ENCODE peak calls at places on chromosomes 16 and 17, in six cellular contexts. S, K, X, A, Z and J are unnamed samples.

GRCh38 chr17:61766520-61766919 is 96.8 kb downstream of the BRIP1 start:
- DNase-seq in Z (peak; percentile 82), S (no peak), K (no peak), X (no peak), A (no peak), J (no peak)

GRCh38 chr17:80354381-80354780 is 60.6 kb upstream of the ENDOV start:
- DNase-seq in X (no peak), K (no peak), A (no peak), S (no peak), Z (no peak), J (no peak)

GRCh38 chr16:62068747-62069146 is 32.5 kb upstream of the CDH8 start:
- DNase-seq in S (peak; percentile 23), X (peak; percentile 56), Z (no peak), K (no peak), A (no peak), J (no peak)

GRCh38 chr17:30237296-30238002 is 2.0 kb upstream of the SLC6A4 start:
- DNase-seq in X (peak; percentile 66), K (no peak), A (no peak), S (no peak), Z (no peak), J (no peak)

GRCh38 chr17:3845361-3845753 is 689 bp downstream of the NCBP3 start:
- DNase-seq in K (no peak), A (no peak), X (no peak), Z (peak; percentile 13), S (no peak), J (no peak)

GRCh38 chr16:77289331-77289809 is 90.2 kb downstream of the SYCE1L start:
- DNase-seq in K (no peak), S (peak; percentile 93), X (no peak), Z (peak; percentile 72), A (peak; percentile 70), J (peak; percentile 88)

GRCh38 chr16:46690281-46691178 is 1.1 kb downstream of the ORC6 start:
- DNase-seq in K (no peak), A (peak; percentile 26), Z (no peak), S (no peak), X (peak; percentile 52), J (peak; percentile 51)

GRCh38 chr17:40819528-40820125 is 2.8 kb downstream of the KRT10 start:
- DNase-seq in Z (no peak), A (no peak), S (no peak), X (no peak), K (no peak), J (peak; percentile 42)

GRCh38 chr17:21246698-21247097 is 6.5 kb downstream of the NATD1 start:
- DNase-seq in X (no peak), A (no peak), Z (no peak), K (no peak), S (no peak), J (no peak)

GRCh38 chr17:8151120-8151640 is 1.0 kb downstream of the PER1 start:
- DNase-seq in K (peak; percentile 63), S (no peak), Z (peak; percentile 54), X (peak; percentile 90), A (peak; percentile 92), J (peak; percentile 91)

GRCh38 chr17:61321344-61321743 is 78.3 kb upstream of the TBX2 start:
- DNase-seq in S (no peak), X (no peak), K (no peak), Z (no peak), A (no peak), J (no peak)

GRCh38 chr16:64356267-64356666 is 765.6 kb downstream of the CDH11 start:
- DNase-seq in K (peak; percentile 56), X (no peak), A (peak; percentile 65), Z (peak; percentile 64), S (no peak), J (peak; percentile 92)

GRCh38 chr17:17710728-17711541 is 29.7 kb downstream of the RAI1 start:
- DNase-seq in S (peak; percentile 95), A (peak; percentile 86), Z (peak; percentile 92), X (peak; percentile 98), K (peak; percentile 79), J (peak; percentile 86)

GRCh38 chr16:27639588-27640276 is 89.8 kb downstream of the KATNIP start:
- DNase-seq in A (peak; percentile 41), Z (peak; percentile 53), S (peak; percentile 52), X (peak; percentile 78), K (peak; percentile 18), J (peak; percentile 63)

GRCh38 chr16:30068750-30069574 is 3.4 kb downstream of the ALDOA start:
- DNase-seq in X (peak; percentile 79), Z (peak; percentile 18), A (no peak), K (no peak), S (peak; percentile 65), J (peak; percentile 48)

GRCh38 chr17:29980261-29980660 is 38.8 kb downstream of the EFCAB5 start:
- DNase-seq in Z (no peak), X (no peak), K (no peak), S (no peak), A (no peak), J (no peak)

GRCh38 chr17:8832711-8833352 is 33.7 kb upstream of the MFSD6L start:
- DNase-seq in S (peak; percentile 8), K (no peak), Z (no peak), X (peak; percentile 97), A (no peak), J (no peak)

GRCh38 chr17:67974186-67974585 is 22.1 kb downstream of the C17orf58 start:
- DNase-seq in A (peak; percentile 64), Z (no peak), X (peak; percentile 88), K (no peak), S (no peak), J (no peak)

GRCh38 chr17:65876985-65877384 is 314.9 kb downstream of the CEP112 start:
- DNase-seq in S (no peak), K (no peak), X (no peak), Z (no peak), A (no peak), J (no peak)

GRCh38 chr17:52297230-52298010 is 138.9 kb upstream of the CA10 start:
- DNase-seq in A (no peak), K (no peak), Z (peak; percentile 49), X (no peak), S (peak; percentile 26), J (peak; percentile 1)

GRCh38 chr17:46943218-46943510 is 20.2 kb downstream of the GOSR2 start:
- DNase-seq in X (no peak), Z (no peak), K (no peak), A (no peak), S (no peak), J (no peak)

GRCh38 chr17:46942441-46943217 is 19.7 kb downstream of the GOSR2 start:
- DNase-seq in X (peak; percentile 96), Z (peak; percentile 53), A (peak; percentile 66), S (peak; percentile 85), K (peak; percentile 43), J (peak; percentile 74)

GRCh38 chr17:46947236-46947635 is 24.3 kb downstream of the GOSR2 start:
- DNase-seq in K (no peak), X (peak; percentile 58), S (no peak), A (no peak), Z (no peak), J (no peak)

GRCh38 chr17:46943511-46944393 is 20.8 kb downstream of the GOSR2 start:
- DNase-seq in S (no peak), Z (no peak), A (peak; percentile 25), K (no peak), X (peak; percentile 69), J (peak; percentile 33)

DNA sequence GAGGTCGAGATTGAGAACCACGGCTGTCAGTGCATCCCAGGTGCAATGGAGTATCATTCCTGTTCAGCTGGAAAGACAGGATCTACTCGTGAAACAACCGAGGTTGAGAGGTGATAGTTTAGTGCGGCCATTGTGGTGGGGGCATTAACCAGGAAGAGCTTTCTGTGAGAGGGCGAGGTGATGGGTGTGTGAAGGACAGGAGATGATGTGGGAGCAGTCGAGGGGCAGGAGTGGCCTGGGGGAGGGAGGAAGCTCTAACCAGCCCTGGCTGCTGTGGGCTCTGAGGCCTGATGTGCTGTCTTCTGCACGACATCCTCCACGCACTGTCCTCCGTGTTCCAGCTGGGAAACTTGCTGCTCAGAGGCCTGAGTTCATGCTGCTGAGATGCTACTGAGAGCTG is 22.0 kb downstream of the GOSR2 start:
- DNase-seq in S (peak; percentile 44), Z (no peak), A (no peak), X (peak; percentile 55), K (no peak), J (no peak)
- TF ChIP-seq CTCF in S (no peak), Z (no peak), A (no peak), X (no peak), K (no peak), J (no peak)

GRCh38 chr16:85728879-85729278 is 22.0 kb downstream of the C16orf74 start:
- DNase-seq in X (peak; percentile 81), A (no peak), S (no peak), K (no peak), Z (no peak), J (no peak)
- TF ChIP-seq CTCF in X (peak; percentile 73), A (peak; percentile 53), S (no peak), K (peak; percentile 20), Z (peak; percentile 25), J (peak; percentile 17)

GRCh38 chr17:35119370-35120185 is at the start of gene RAD51D:
- DNase-seq in X (peak; percentile 98), K (peak; percentile 15), A (peak; percentile 30), Z (peak; percentile 27), S (peak; percentile 91), J (peak; percentile 46)
- TF ChIP-seq CTCF in X (peak; percentile 98), K (peak; percentile 71), A (peak; percentile 71), Z (peak; percentile 86), S (peak; percentile 97), J (no peak)

GRCh38 chr16:47780213-47780612 is 319.1 kb downstream of the PHKB start:
- DNase-seq in X (no peak), A (no peak), K (no peak), S (no peak), Z (no peak), J (peak; percentile 55)

GRCh38 chr16:47777191-47777590 is 316.1 kb downstream of the PHKB start:
- DNase-seq in A (peak; percentile 7), K (no peak), S (no peak), Z (peak; percentile 69), X (no peak), J (peak; percentile 89)

GRCh38 chr16:47779201-47780016 is 318.3 kb downstream of the PHKB start:
- DNase-seq in S (no peak), K (no peak), Z (no peak), A (peak; percentile 42), X (no peak), J (peak; percentile 60)

GRCh38 chr16:47778106-47778803 is 317.1 kb downstream of the PHKB start:
- DNase-seq in K (no peak), X (no peak), A (no peak), S (no peak), Z (no peak), J (peak; percentile 8)

GRCh38 chr16:47774661-47775060 is 313.5 kb downstream of the PHKB start:
- DNase-seq in X (peak; percentile 73), K (no peak), A (peak; percentile 64), S (peak; percentile 34), Z (peak; percentile 80), J (peak; percentile 41)
- TF ChIP-seq CTCF in X (peak; percentile 56), K (peak; percentile 24), A (peak; percentile 48), S (no peak), Z (peak; percentile 46), J (no peak)